ENCODE peak calls at places on chromosomes 5 and 9, in eight cellular contexts. One of them, this sample, is unnamed.

GRCh38 chr5:145495741-145496140 is 339.4 kb downstream of the PRELID2 start:
- DNase-seq in DMS 273 treated with DMSO at 0.1 percent for 48 hours: no peak
- DNase-seq in activated CD8-positive, alpha-beta memory T cell treated with anti-CD3 and anti-CD28 coated beads, Interleukin-2, amount 10 ng/mL, durations not matched to agents 7 days and 5 days: no peak
- DNase-seq in hypothalamus: no peak
- DNase-seq in RPMI7951: peak
- DNase-seq in amniotic stem cell: peak
- DNase-seq in A549: peak
- DNase-seq in GM03348: peak
- DNase-seq in this sample: peak

GRCh38 chr9:129284607-129285291 is 106.7 kb upstream of the IER5L start:
- DNase-seq in DMS 273 treated with DMSO at 0.1 percent for 48 hours: no peak
- DNase-seq in activated CD8-positive, alpha-beta memory T cell treated with anti-CD3 and anti-CD28 coated beads, Interleukin-2, amount 10 ng/mL, durations not matched to agents 7 days and 5 days: peak
- DNase-seq in hypothalamus: no peak
- DNase-seq in RPMI7951: no peak
- DNase-seq in amniotic stem cell: no peak
- DNase-seq in A549: no peak
- DNase-seq in GM03348: peak
- DNase-seq in this sample: no peak

GRCh38 chr5:175340180-175340579 is 103.8 kb downstream of the DRD1 start:
- DNase-seq in DMS 273 treated with DMSO at 0.1 percent for 48 hours: no peak
- DNase-seq in activated CD8-positive, alpha-beta memory T cell treated with anti-CD3 and anti-CD28 coated beads, Interleukin-2, amount 10 ng/mL, durations not matched to agents 7 days and 5 days: no peak
- DNase-seq in hypothalamus: no peak
- DNase-seq in RPMI7951: no peak
- DNase-seq in amniotic stem cell: no peak
- DNase-seq in A549: no peak
- DNase-seq in GM03348: no peak
- DNase-seq in this sample: no peak

GRCh38 chr5:67908145-67908765 is 307.3 kb upstream of the PIK3R1 start:
- DNase-seq in DMS 273 treated with DMSO at 0.1 percent for 48 hours: no peak
- DNase-seq in activated CD8-positive, alpha-beta memory T cell treated with anti-CD3 and anti-CD28 coated beads, Interleukin-2, amount 10 ng/mL, durations not matched to agents 7 days and 5 days: no peak
- DNase-seq in hypothalamus: no peak
- DNase-seq in RPMI7951: no peak
- DNase-seq in amniotic stem cell: no peak
- DNase-seq in A549: no peak
- DNase-seq in GM03348: no peak
- DNase-seq in this sample: peak

GRCh38 chr5:52727001-52727400 is 60.7 kb upstream of the ITGA1 start:
- DNase-seq in DMS 273 treated with DMSO at 0.1 percent for 48 hours: no peak
- DNase-seq in activated CD8-positive, alpha-beta memory T cell treated with anti-CD3 and anti-CD28 coated beads, Interleukin-2, amount 10 ng/mL, durations not matched to agents 7 days and 5 days: no peak
- DNase-seq in hypothalamus: no peak
- DNase-seq in RPMI7951: peak
- DNase-seq in amniotic stem cell: no peak
- DNase-seq in A549: no peak
- DNase-seq in GM03348: no peak
- DNase-seq in this sample: no peak

GRCh38 chr5:39670391-39670790 is 245.6 kb upstream of the DAB2 start:
- DNase-seq in DMS 273 treated with DMSO at 0.1 percent for 48 hours: no peak
- DNase-seq in activated CD8-positive, alpha-beta memory T cell treated with anti-CD3 and anti-CD28 coated beads, Interleukin-2, amount 10 ng/mL, durations not matched to agents 7 days and 5 days: no peak
- DNase-seq in hypothalamus: no peak
- DNase-seq in RPMI7951: no peak
- DNase-seq in amniotic stem cell: no peak
- DNase-seq in A549: no peak
- DNase-seq in GM03348: no peak
- DNase-seq in this sample: no peak

GRCh38 chr5:180283026-180283615 is 8.8 kb downstream of the MAPK9 start:
- DNase-seq in DMS 273 treated with DMSO at 0.1 percent for 48 hours: no peak
- DNase-seq in activated CD8-positive, alpha-beta memory T cell treated with anti-CD3 and anti-CD28 coated beads, Interleukin-2, amount 10 ng/mL, durations not matched to agents 7 days and 5 days: no peak
- DNase-seq in hypothalamus: no peak
- DNase-seq in RPMI7951: no peak
- DNase-seq in amniotic stem cell: no peak
- DNase-seq in A549: no peak
- DNase-seq in GM03348: no peak
- DNase-seq in this sample: no peak

GRCh38 chr5:159128070-159128507 is 28.4 kb upstream of the EBF1 start:
- DNase-seq in DMS 273 treated with DMSO at 0.1 percent for 48 hours: no peak
- DNase-seq in activated CD8-positive, alpha-beta memory T cell treated with anti-CD3 and anti-CD28 coated beads, Interleukin-2, amount 10 ng/mL, durations not matched to agents 7 days and 5 days: no peak
- DNase-seq in hypothalamus: no peak
- DNase-seq in RPMI7951: no peak
- DNase-seq in amniotic stem cell: no peak
- DNase-seq in A549: no peak
- DNase-seq in GM03348: no peak
- DNase-seq in this sample: no peak

GRCh38 chr9:124973807-124974206 is 32.9 kb upstream of the GOLGA1 start:
- DNase-seq in DMS 273 treated with DMSO at 0.1 percent for 48 hours: no peak
- DNase-seq in activated CD8-positive, alpha-beta memory T cell treated with anti-CD3 and anti-CD28 coated beads, Interleukin-2, amount 10 ng/mL, durations not matched to agents 7 days and 5 days: no peak
- DNase-seq in hypothalamus: no peak
- DNase-seq in RPMI7951: no peak
- DNase-seq in amniotic stem cell: no peak
- DNase-seq in A549: no peak
- DNase-seq in GM03348: no peak
- DNase-seq in this sample: no peak

GRCh38 chr9:21766096-21766495 is 36.3 kb upstream of the MTAP start:
- DNase-seq in DMS 273 treated with DMSO at 0.1 percent for 48 hours: no peak
- DNase-seq in activated CD8-positive, alpha-beta memory T cell treated with anti-CD3 and anti-CD28 coated beads, Interleukin-2, amount 10 ng/mL, durations not matched to agents 7 days and 5 days: no peak
- DNase-seq in hypothalamus: no peak
- DNase-seq in RPMI7951: no peak
- DNase-seq in amniotic stem cell: no peak
- DNase-seq in A549: no peak
- DNase-seq in GM03348: no peak
- DNase-seq in this sample: no peak

GRCh38 chr9:6785682-6786081 is 27.9 kb downstream of the KDM4C start:
- DNase-seq in DMS 273 treated with DMSO at 0.1 percent for 48 hours: no peak
- DNase-seq in activated CD8-positive, alpha-beta memory T cell treated with anti-CD3 and anti-CD28 coated beads, Interleukin-2, amount 10 ng/mL, durations not matched to agents 7 days and 5 days: no peak
- DNase-seq in hypothalamus: no peak
- DNase-seq in RPMI7951: no peak
- DNase-seq in amniotic stem cell: no peak
- DNase-seq in A549: no peak
- DNase-seq in GM03348: no peak
- DNase-seq in this sample: no peak

GRCh38 chr5:34652916-34653315 is 3.2 kb upstream of the RAI14 start:
- DNase-seq in DMS 273 treated with DMSO at 0.1 percent for 48 hours: no peak
- DNase-seq in activated CD8-positive, alpha-beta memory T cell treated with anti-CD3 and anti-CD28 coated beads, Interleukin-2, amount 10 ng/mL, durations not matched to agents 7 days and 5 days: no peak
- DNase-seq in hypothalamus: no peak
- DNase-seq in RPMI7951: peak
- DNase-seq in amniotic stem cell: no peak
- DNase-seq in A549: no peak
- DNase-seq in GM03348: peak
- DNase-seq in this sample: no peak

GRCh38 chr5:144230806-144231205 is 60.1 kb downstream of the KCTD16 start:
- DNase-seq in DMS 273 treated with DMSO at 0.1 percent for 48 hours: peak
- DNase-seq in activated CD8-positive, alpha-beta memory T cell treated with anti-CD3 and anti-CD28 coated beads, Interleukin-2, amount 10 ng/mL, durations not matched to agents 7 days and 5 days: no peak
- DNase-seq in hypothalamus: no peak
- DNase-seq in RPMI7951: no peak
- DNase-seq in amniotic stem cell: no peak
- DNase-seq in A549: peak
- DNase-seq in GM03348: no peak
- DNase-seq in this sample: no peak

GRCh38 chr5:158861366-158861765 is 238.3 kb downstream of the EBF1 start:
- DNase-seq in DMS 273 treated with DMSO at 0.1 percent for 48 hours: no peak
- DNase-seq in activated CD8-positive, alpha-beta memory T cell treated with anti-CD3 and anti-CD28 coated beads, Interleukin-2, amount 10 ng/mL, durations not matched to agents 7 days and 5 days: no peak
- DNase-seq in hypothalamus: no peak
- DNase-seq in RPMI7951: no peak
- DNase-seq in amniotic stem cell: no peak
- DNase-seq in A549: no peak
- DNase-seq in GM03348: no peak
- DNase-seq in this sample: no peak

GRCh38 chr5:74761241-74761640 is 5.7 kb downstream of the GFM2 start:
- DNase-seq in DMS 273 treated with DMSO at 0.1 percent for 48 hours: no peak
- DNase-seq in activated CD8-positive, alpha-beta memory T cell treated with anti-CD3 and anti-CD28 coated beads, Interleukin-2, amount 10 ng/mL, durations not matched to agents 7 days and 5 days: no peak
- DNase-seq in hypothalamus: no peak
- DNase-seq in RPMI7951: no peak
- DNase-seq in amniotic stem cell: no peak
- DNase-seq in A549: no peak
- DNase-seq in GM03348: no peak
- DNase-seq in this sample: no peak